ENCODE peak calls at places on chromosomes 2 and 18, in nine cellular contexts. T, G, U, J, V, R, K, C and M are unnamed samples.

GRCh38 chr2:29012211-29012681 is 31.1 kb downstream of the TOGARAM2 start:
- DNase-seq in U (no peak), J (no peak), G (peak), R (no peak), V (no peak), T (no peak), K (no peak), C (no peak), M (no peak)

GRCh38 chr2:130754811-130755210 is 529 bp upstream of the AMER3 start:
- DNase-seq in C (no peak), K (no peak), J (no peak), V (no peak), T (no peak), R (no peak), G (no peak), U (no peak), M (no peak)

GRCh38 chr2:16175247-16175825 is 235.0 kb downstream of the MYCN start:
- DNase-seq in G (no peak), T (no peak), R (no peak), J (no peak), C (no peak), V (no peak), U (no peak), K (no peak), M (no peak)

GRCh38 chr2:158779621-158780020 is 15.5 kb upstream of the DAPL1 start:
- DNase-seq in U (no peak), V (no peak), K (no peak), G (no peak), J (no peak), C (no peak), R (no peak), T (no peak), M (no peak)

GRCh38 chr18:40056085-40056484 is 1898.9 kb upstream of the PIK3C3 start:
- DNase-seq in J (no peak), C (no peak), U (no peak), G (peak), K (no peak), T (no peak), R (no peak), V (no peak), M (no peak)

GRCh38 chr2:130327703-130328527 is 14.8 kb upstream of the IMP4 start:
- DNase-seq in K (no peak), U (peak), R (peak), C (peak), J (peak), G (peak), T (no peak), V (peak), M (peak)

GRCh38 chr2:112920923-112921532 is 10.1 kb downstream of the IL37 start:
- DNase-seq in T (no peak), J (no peak), G (no peak), C (peak), R (no peak), V (peak), K (peak), U (no peak), M (peak)

GRCh38 chr2:69969991-69970390 is 8.6 kb upstream of the ASPRV1 start:
- DNase-seq in U (no peak), R (no peak), G (no peak), J (no peak), C (no peak), K (no peak), T (no peak), V (no peak), M (no peak)

GRCh38 chr2:19362094-19362649 is 3.7 kb upstream of the OSR1 start:
- DNase-seq in C (peak), T (no peak), K (no peak), J (no peak), V (peak), U (peak), R (no peak), G (peak), M (peak)

GRCh38 chr18:71374294-71374693 is 1085.4 kb downstream of the SOCS6 start:
- DNase-seq in R (peak), G (no peak), T (no peak), K (no peak), V (no peak), U (no peak), J (peak), C (no peak), M (no peak)

GRCh38 chr2:84823229-84823628 is 57.7 kb downstream of the TRABD2A start:
- DNase-seq in J (no peak), U (no peak), R (no peak), K (no peak), G (no peak), T (no peak), V (no peak), C (no peak), M (no peak)
- H2AFZ ChIP-seq in J (no peak), U (no peak), R (no peak), K (no peak), G (no peak), T (no peak), V (no peak), C (no peak), M (no peak)

DNA sequence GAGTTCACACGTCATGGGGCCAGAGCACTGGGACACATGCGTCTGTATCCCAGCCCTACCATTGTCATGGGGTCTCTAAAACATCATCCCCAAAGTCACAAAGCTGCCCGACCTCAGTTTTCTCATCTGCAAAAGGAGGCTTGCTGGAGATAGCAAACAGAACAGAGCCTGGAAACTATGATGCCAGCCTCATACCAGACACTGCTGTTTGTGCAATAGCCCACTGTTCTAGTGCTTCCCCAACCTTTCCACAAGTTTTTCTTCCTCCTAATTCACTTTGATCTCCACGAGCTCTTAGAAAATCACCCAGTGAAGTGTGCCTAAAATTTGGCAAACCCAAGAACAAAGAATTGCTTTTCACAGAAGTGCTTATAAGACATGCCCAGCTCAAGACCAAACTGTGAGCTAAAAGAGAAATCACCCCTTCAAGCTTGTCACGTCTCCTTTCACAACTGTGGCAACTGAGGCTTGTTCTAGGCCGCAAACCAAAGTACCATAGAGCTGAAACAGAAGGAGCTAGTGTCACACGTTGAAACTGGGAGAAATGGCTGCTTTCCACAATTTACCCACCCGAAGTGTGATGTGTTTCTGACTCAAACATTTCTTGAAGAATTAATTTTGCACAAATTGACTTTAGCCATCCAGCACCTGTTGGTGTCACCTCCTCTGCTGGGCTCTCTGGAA is 162.7 kb upstream of the ID2 start:
- DNase-seq in T (no peak), R (no peak), K (no peak), C (no peak), J (no peak), U (no peak), G (no peak), V (no peak), M (no peak)
- H3K4me2 ChIP-seq in T (no peak), R (no peak), K (no peak), C (no peak), J (no peak), U (no peak), G (no peak), V (no peak), M (no peak)

DNA sequence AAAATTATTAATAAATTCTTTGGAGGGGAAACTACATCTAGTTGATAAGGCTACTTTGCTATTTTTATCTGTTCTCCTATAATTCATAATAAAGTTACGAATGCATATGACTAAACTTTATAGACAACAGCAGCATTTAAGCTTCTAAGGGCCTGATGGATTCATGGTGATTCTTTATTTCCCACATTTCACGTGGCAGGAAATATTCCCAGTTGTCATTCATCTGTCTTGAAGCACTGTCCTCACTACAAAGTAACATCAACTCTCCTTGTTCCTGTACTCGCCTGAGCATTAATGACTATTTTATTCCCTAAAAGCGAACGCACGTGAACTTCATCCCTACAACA is 2.6 kb downstream of the SATB2 start:
- DNase-seq in U (no peak), C (no peak), V (no peak), T (no peak), R (no peak), K (no peak), G (no peak), J (no peak), M (no peak)
- H3K4me3 ChIP-seq in U (peak), C (peak), V (peak), T (no peak), R (peak), K (peak), G (peak), J (peak), M (no peak)

DNA sequence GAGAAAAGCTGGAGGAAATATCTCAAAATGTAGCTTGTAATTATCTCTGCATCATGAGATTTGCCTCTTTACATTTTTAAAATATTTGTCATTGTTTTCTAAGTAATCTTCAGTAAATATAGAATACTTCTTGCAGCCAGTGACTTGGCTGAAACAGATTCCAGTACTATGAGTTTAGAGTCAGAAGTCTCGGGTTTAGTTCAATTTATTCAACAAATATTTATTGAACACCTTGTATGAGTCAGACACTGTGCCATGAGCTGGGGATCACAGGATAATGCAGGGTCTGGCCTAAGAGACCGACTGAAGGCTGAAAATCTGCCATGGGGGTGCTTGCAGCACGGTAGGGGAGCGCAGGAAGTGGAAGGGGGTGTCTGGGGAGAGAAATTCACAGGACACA is 32.1 kb downstream of the CXCR4 start:
- DNase-seq in T (no peak), C (peak), J (no peak), K (no peak), G (no peak), R (no peak), V (no peak), U (no peak), M (no peak)
- H2AFZ ChIP-seq in T (no peak), C (no peak), J (peak), K (no peak), G (no peak), R (no peak), V (no peak), U (no peak), M (no peak)

GRCh38 chr2:36567711-36568408 is 30.1 kb downstream of the FEZ2 start:
- DNase-seq in J (no peak), K (no peak), V (no peak), G (no peak), U (no peak), T (no peak), R (no peak), C (peak), M (no peak)
- H3K4me2 ChIP-seq in J (no peak), K (peak), V (no peak), G (no peak), U (no peak), T (no peak), R (no peak), C (peak), M (no peak)

GRCh38 chr2:111058264-111058663 is 62.5 kb upstream of the BCL2L11 start:
- DNase-seq in R (no peak), J (no peak), K (no peak), G (no peak), T (no peak), U (no peak), V (no peak), C (no peak), M (no peak)

GRCh38 chr2:111054791-111055627 is 65.7 kb upstream of the BCL2L11 start:
- DNase-seq in C (no peak), G (no peak), U (no peak), K (no peak), J (peak), V (no peak), T (peak), R (peak), M (no peak)

GRCh38 chr2:111057045-111057444 is 63.7 kb upstream of the BCL2L11 start:
- DNase-seq in T (no peak), V (no peak), R (no peak), U (no peak), K (no peak), J (no peak), G (no peak), C (no peak), M (no peak)

GRCh38 chr2:111055735-111056134 is 65.0 kb upstream of the BCL2L11 start:
- DNase-seq in G (no peak), J (no peak), R (no peak), V (no peak), C (no peak), T (no peak), K (no peak), U (no peak), M (no peak)

GRCh38 chr2:111057721-111058120 is 63.0 kb upstream of the BCL2L11 start:
- DNase-seq in C (no peak), R (no peak), K (no peak), G (no peak), V (no peak), T (no peak), J (no peak), U (no peak), M (no peak)
- H3K4me3 ChIP-seq in C (no peak), R (no peak), K (no peak), G (no peak), V (no peak), T (no peak), J (no peak), U (no peak), M (no peak)

GRCh38 chr2:118614856-118615255 is 232.6 kb downstream of the EN1 start:
- DNase-seq in V (no peak), U (no peak), J (no peak), T (no peak), R (peak), G (peak), C (no peak), K (no peak), M (no peak)
- H2AFZ ChIP-seq in V (no peak), U (no peak), J (peak), T (no peak), R (no peak), G (no peak), C (no peak), K (no peak), M (no peak)